ENCODE peak calls at places on chromosomes 6 and 20, in ten cellular contexts. A is stomach, C is cardiac fibroblast, F is mesenteric fat pad, R is fibroblast of the aortic adventitia, Z is SHP77, E is DMS53, M is activated gamma-delta T cell, S is aorta, H is HepG2. I is an unnamed sample.

GRCh38 chr6:37695273-37695672 is 2.4 kb downstream of the MDGA1 start:
- DNase-seq in A (no peak), C (no peak), F (no peak), R (no peak), Z (no peak), E (no peak), M (no peak), S (no peak), H (no peak), I (no peak)

GRCh38 chr20:37282558-37282957 is 6.9 kb upstream of the MANBAL start:
- DNase-seq in A (no peak), C (peak), F (no peak), R (peak), Z (no peak), E (no peak), M (no peak), S (no peak), H (no peak), I (no peak)

GRCh38 chr20:22684763-22685443 is 100.5 kb upstream of the FOXA2 start:
- DNase-seq in A (no peak), C (peak), F (no peak), R (no peak), Z (peak), E (peak), M (no peak), S (no peak), H (no peak), I (no peak)

GRCh38 chr6:150914372-150914771 is 48.9 kb downstream of the MTHFD1L start:
- DNase-seq in A (no peak), C (no peak), F (no peak), R (no peak), Z (no peak), E (no peak), M (no peak), S (no peak), H (no peak), I (no peak)

GRCh38 chr6:150189176-150189575 is 46.3 kb downstream of the PPP1R14C start:
- DNase-seq in A (no peak), C (no peak), F (no peak), R (no peak), Z (no peak), E (no peak), M (no peak), S (no peak), H (no peak), I (no peak)

GRCh38 chr6:149063443-149063842 is 254.1 kb upstream of the TAB2 start:
- DNase-seq in A (no peak), C (no peak), F (no peak), R (no peak), Z (no peak), E (no peak), M (no peak), S (no peak), H (no peak), I (no peak)

GRCh38 chr6:72938104-72938503 is 287.2 kb downstream of the KHDC1L start:
- DNase-seq in A (no peak), C (peak), F (no peak), R (no peak), Z (no peak), E (no peak), M (no peak), S (no peak), H (no peak), I (no peak)

GRCh38 chr6:52063584-52064400 is 23.6 kb downstream of the PKHD1 start:
- DNase-seq in A (peak), C (peak), F (no peak), R (peak), Z (peak), E (peak), M (no peak), S (no peak), H (peak), I (no peak)

GRCh38 chr20:21681932-21682318 is 23.5 kb upstream of the PAX1 start:
- DNase-seq in A (no peak), C (no peak), F (no peak), R (no peak), Z (no peak), E (no peak), M (no peak), S (no peak), H (no peak), I (no peak)

GRCh38 chr20:62834967-62835730 is 18.3 kb downstream of the COL9A3 start:
- DNase-seq in A (no peak), C (no peak), F (no peak), R (no peak), Z (peak), E (no peak), M (no peak), S (peak), H (no peak), I (no peak)

GRCh38 chr20:62362590-62362940 is 4.5 kb downstream of the LAMA5 start:
- DNase-seq in A (no peak), C (no peak), F (no peak), R (no peak), Z (no peak), E (no peak), M (no peak), S (no peak), H (no peak), I (no peak)

GRCh38 chr6:7734707-7735383 is 8.9 kb downstream of the BMP6 start:
- DNase-seq in A (no peak), C (no peak), F (no peak), R (no peak), Z (no peak), E (no peak), M (no peak), S (no peak), H (no peak), I (no peak)

GRCh38 chr6:53834134-53834533 is 39.3 kb downstream of the LRRC1 start:
- DNase-seq in A (no peak), C (no peak), F (no peak), R (no peak), Z (no peak), E (no peak), M (no peak), S (no peak), H (no peak), I (no peak)

GRCh38 chr6:126176266-126176665 is 163.6 kb upstream of the CENPW start:
- DNase-seq in A (no peak), C (peak), F (no peak), R (peak), Z (peak), E (peak), M (no peak), S (no peak), H (peak), I (no peak)

GRCh38 chr6:5151955-5152401 is 66.8 kb downstream of the PPP1R3G start:
- DNase-seq in A (no peak), C (peak), F (no peak), R (peak), Z (no peak), E (no peak), M (no peak), S (no peak), H (no peak), I (no peak)

GRCh38 chr6:128827675-128828464 is 55.1 kb upstream of the LAMA2 start:
- DNase-seq in A (no peak), C (peak), F (no peak), R (peak), Z (no peak), E (no peak), M (no peak), S (no peak), H (no peak), I (no peak)

GRCh38 chr6:170037541-170038250 is 253.2 kb downstream of the DLL1 start:
- DNase-seq in A (peak), C (no peak), F (peak), R (no peak), Z (no peak), E (no peak), M (no peak), S (peak), H (no peak), I (no peak)

GRCh38 chr6:51640016-51640415 is 447.4 kb downstream of the PKHD1 start:
- DNase-seq in A (no peak), C (no peak), F (no peak), R (no peak), Z (no peak), E (no peak), M (no peak), S (no peak), H (no peak), I (no peak)

GRCh38 chr6:167407239-167408064 is 82.6 kb downstream of the TTLL2 start:
- DNase-seq in A (no peak), C (no peak), F (no peak), R (no peak), Z (no peak), E (no peak), M (no peak), S (no peak), H (peak), I (no peak)

GRCh38 chr6:75748743-75749538 is at the start of gene MYO6:
- DNase-seq in A (peak), C (peak), F (peak), R (peak), Z (peak), E (peak), M (peak), S (peak), H (peak), I (no peak)

GRCh38 chr6:7589949-7590917 is at the start of gene SNRNP48:
- DNase-seq in A (peak), C (peak), F (peak), R (peak), Z (peak), E (peak), M (peak), S (peak), H (peak), I (peak)

GRCh38 chr6:11595903-11596302 is 58.4 kb downstream of the TMEM170B start:
- DNase-seq in A (no peak), C (peak), F (no peak), R (no peak), Z (no peak), E (peak), M (no peak), S (no peak), H (no peak), I (no peak)

GRCh38 chr6:150485559-150486517 is 113.8 kb upstream of the PLEKHG1 start:
- DNase-seq in A (no peak), C (peak), F (no peak), R (peak), Z (no peak), E (peak), M (no peak), S (no peak), H (no peak), I (no peak)